ENCODE peak calls at places on chromosomes 12 and 14, in nine cellular contexts. A is tibial nerve, D is astrocyte of the spinal cord, B is right lobe of liver, S is neural progenitor cell, L is OCI-LY7, R is endothelial cell of umbilical vein, W is fibroblast of lung, V is astrocyte of the cerebellum. J is an unnamed sample.

GRCh38 chr12:27869567-27869966 is 89.5 kb upstream of the MANSC4 start:
- DNase-seq in W (no peak), S (no peak), B (no peak), R (no peak), A (no peak), D (no peak), L (no peak), V (no peak), J (no peak)

GRCh38 chr12:57541717-57542116 is 5.3 kb downstream of the DCTN2 start:
- DNase-seq in R (no peak), S (no peak), B (no peak), D (no peak), W (no peak), L (no peak), A (no peak), V (no peak), J (no peak)

GRCh38 chr14:51342226-51342625 is 102.2 kb downstream of the TMX1 start:
- DNase-seq in R (peak), W (peak), L (no peak), D (peak), S (no peak), A (no peak), V (no peak), B (no peak), J (no peak)

GRCh38 chr14:92458959-92459478 is 54.6 kb upstream of the RIN3 start:
- DNase-seq in L (no peak), D (no peak), V (no peak), A (no peak), W (no peak), R (no peak), B (no peak), S (no peak), J (no peak)

GRCh38 chr12:100153131-100153530 is 10.5 kb upstream of the BLTP3B start:
- DNase-seq in L (no peak), A (no peak), D (no peak), V (no peak), W (no peak), B (no peak), R (no peak), S (no peak), J (no peak)

GRCh38 chr14:21913759-21914158 is 240.1 kb upstream of the OR4E1 start:
- DNase-seq in V (peak), S (peak), A (no peak), L (peak), D (peak), B (peak), W (peak), R (peak), J (peak)

GRCh38 chr12:119512772-119513497 is 80.6 kb upstream of the TMEM233 start:
- DNase-seq in S (peak), D (no peak), A (no peak), W (no peak), V (no peak), L (peak), B (no peak), R (no peak), J (no peak)

GRCh38 chr12:68746572-68747180 is 700 bp downstream of the SLC35E3 start:
- DNase-seq in V (peak), A (peak), L (peak), B (peak), W (peak), S (peak), D (peak), R (peak), J (peak)

GRCh38 chr14:106883218-106883692 is 1356.9 kb downstream of the TMEM121 start:
- DNase-seq in R (no peak), D (no peak), S (no peak), B (no peak), W (no peak), A (no peak), L (peak), V (no peak), J (no peak)

GRCh38 chr12:92253301-92253700 is 107.7 kb upstream of the BTG1 start:
- DNase-seq in L (no peak), B (no peak), A (no peak), R (no peak), W (no peak), V (no peak), S (no peak), D (no peak), J (no peak)

GRCh38 chr12:86837246-86837645 is 581.1 kb upstream of the MGAT4C start:
- DNase-seq in B (no peak), W (no peak), R (no peak), A (no peak), D (no peak), L (no peak), S (peak), V (no peak), J (no peak)

GRCh38 chr12:67651380-67651695 is 2.8 kb downstream of the DYRK2 start:
- DNase-seq in L (peak), D (peak), S (peak), A (no peak), R (peak), B (no peak), W (peak), V (peak), J (no peak)

GRCh38 chr12:100797246-100797645 is 2.7 kb downstream of the ANO4 start:
- DNase-seq in W (no peak), R (no peak), D (no peak), V (no peak), S (peak), L (no peak), A (no peak), B (no peak), J (no peak)

GRCh38 chr12:124686001-124686884 is 118.8 kb upstream of the NCOR2 start:
- DNase-seq in B (no peak), V (no peak), R (no peak), L (no peak), W (peak), A (no peak), S (no peak), D (peak), J (no peak)

GRCh38 chr12:64679487-64679983 is 69.2 kb downstream of the RASSF3 start:
- DNase-seq in D (peak), W (peak), L (no peak), V (peak), R (peak), B (no peak), A (peak), S (no peak), J (peak)

GRCh38 chr12:76284816-76285750 is 63.1 kb downstream of the BBS10 start:
- DNase-seq in D (peak), S (no peak), V (no peak), W (peak), L (no peak), B (peak), A (no peak), R (no peak), J (no peak)

GRCh38 chr12:113506867-113507266 is 35.2 kb upstream of the LHX5 start:
- DNase-seq in A (no peak), R (no peak), V (no peak), S (no peak), D (no peak), B (no peak), W (no peak), L (no peak), J (no peak)

GRCh38 chr12:67496616-67497015 is 151.9 kb upstream of the DYRK2 start:
- DNase-seq in B (no peak), R (no peak), V (no peak), D (no peak), L (no peak), A (no peak), S (no peak), W (no peak), J (no peak)

GRCh38 chr14:42143114-42143513 is 536.4 kb downstream of the LRFN5 start:
- DNase-seq in V (no peak), S (no peak), W (no peak), A (no peak), B (no peak), D (no peak), L (no peak), R (no peak), J (no peak)

GRCh38 chr12:50862316-50862715 is 19.6 kb downstream of the TMPRSS12 start:
- DNase-seq in L (no peak), B (no peak), R (no peak), S (no peak), A (no peak), V (no peak), W (peak), D (peak), J (no peak)

GRCh38 chr14:26008290-26008689 is 589.5 kb downstream of the NOVA1 start:
- DNase-seq in S (peak), R (peak), B (no peak), V (no peak), W (peak), A (no peak), L (no peak), D (no peak), J (no peak)

GRCh38 chr14:24246765-24247212 is 4.4 kb upstream of the TINF2 start:
- DNase-seq in W (no peak), D (no peak), S (no peak), B (no peak), V (no peak), L (peak), R (no peak), A (no peak), J (no peak)

GRCh38 chr14:24238527-24239037 is 3.8 kb downstream of the TINF2 start:
- DNase-seq in V (no peak), S (no peak), W (no peak), B (no peak), R (no peak), D (no peak), A (no peak), L (no peak), J (no peak)

GRCh38 chr14:24241829-24242443 is 487 bp downstream of the TINF2 start:
- DNase-seq in B (peak), A (peak), R (no peak), S (peak), W (peak), D (peak), L (peak), V (peak), J (no peak)

GRCh38 chr14:24240110-24240918 is 2.1 kb downstream of the TINF2 start:
- DNase-seq in D (no peak), V (no peak), W (no peak), B (no peak), L (no peak), R (no peak), S (no peak), A (no peak), J (no peak)

GRCh38 chr14:24243336-24243836 is 963 bp upstream of the TINF2 start:
- DNase-seq in W (no peak), L (peak), B (no peak), D (no peak), S (no peak), R (no peak), A (no peak), V (no peak), J (no peak)
- H3K4me3 ChIP-seq in W (peak), L (peak), B (peak), D (peak), S (peak), R (peak), A (peak), V (peak), J (peak)

GRCh38 chr14:64891839-64892375 is 12.2 kb upstream of the SPTB start:
- DNase-seq in S (peak), V (peak), D (peak), W (peak), B (no peak), L (peak), R (peak), A (no peak), J (peak)
- TF ChIP-seq CTCF in S (peak), V (peak), D (peak), W (peak), B (peak), L (peak), R (peak), A (peak), J (peak)

GRCh38 chr12:80183939-80184338 is 84.6 kb downstream of the OTOGL start:
- DNase-seq in R (no peak), V (no peak), S (no peak), W (peak), L (no peak), A (no peak), B (no peak), D (no peak), J (no peak)

GRCh38 chr12:80189241-80189640 is 89.9 kb downstream of the OTOGL start:
- DNase-seq in L (no peak), W (peak), A (no peak), B (no peak), S (no peak), V (peak), D (peak), R (no peak), J (no peak)

GRCh38 chr12:80188566-80188965 is 89.2 kb downstream of the OTOGL start:
- DNase-seq in R (no peak), L (no peak), A (no peak), B (no peak), V (no peak), D (no peak), S (no peak), W (peak), J (no peak)

GRCh38 chr12:80187660-80188090 is 88.3 kb downstream of the OTOGL start:
- DNase-seq in S (no peak), V (peak), L (no peak), R (peak), B (no peak), D (peak), A (no peak), W (peak), J (no peak)

GRCh38 chr12:80186727-80187217 is 87.4 kb downstream of the OTOGL start:
- DNase-seq in B (no peak), R (peak), W (peak), S (peak), A (peak), D (peak), L (peak), V (peak), J (peak)
- H3K4me3 ChIP-seq in B (no peak), R (no peak), W (peak), S (no peak), A (no peak), D (no peak), L (no peak), V (no peak), J (no peak)

DNA sequence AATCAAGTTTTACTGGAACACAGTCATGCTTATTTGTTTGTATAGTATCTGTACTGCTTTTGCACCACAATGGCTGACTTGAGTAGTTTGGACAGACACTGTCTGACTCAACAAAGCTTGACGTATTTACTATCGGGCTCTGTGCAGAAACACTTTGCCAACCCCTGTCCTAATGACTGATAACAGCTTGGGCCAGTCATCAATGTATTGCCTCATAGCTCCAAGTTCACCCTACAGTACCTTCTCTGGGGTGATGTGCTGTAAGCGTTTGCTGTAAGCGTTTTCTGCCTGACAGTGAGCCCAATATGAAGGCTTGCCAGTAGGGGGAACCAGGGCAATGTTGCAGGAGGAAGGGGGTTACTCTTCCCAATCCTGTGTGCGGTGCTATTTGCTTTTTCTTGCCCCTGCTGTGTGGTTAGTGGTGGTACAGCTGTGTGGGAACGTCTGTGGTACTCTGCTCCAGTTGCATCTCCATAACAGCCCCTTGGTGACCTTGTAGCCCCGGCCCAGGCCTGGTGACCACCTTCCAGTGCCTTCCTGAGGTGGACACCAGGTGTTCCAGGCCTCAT is 5.4 kb upstream of the CCDC177 start:
- DNase-seq in B (no peak), L (peak), S (peak), D (peak), V (peak), R (peak), W (peak), A (no peak), J (peak)
- TF ChIP-seq CTCF in B (peak), L (peak), S (peak), D (peak), V (peak), R (peak), W (peak), A (peak), J (peak)

DNA sequence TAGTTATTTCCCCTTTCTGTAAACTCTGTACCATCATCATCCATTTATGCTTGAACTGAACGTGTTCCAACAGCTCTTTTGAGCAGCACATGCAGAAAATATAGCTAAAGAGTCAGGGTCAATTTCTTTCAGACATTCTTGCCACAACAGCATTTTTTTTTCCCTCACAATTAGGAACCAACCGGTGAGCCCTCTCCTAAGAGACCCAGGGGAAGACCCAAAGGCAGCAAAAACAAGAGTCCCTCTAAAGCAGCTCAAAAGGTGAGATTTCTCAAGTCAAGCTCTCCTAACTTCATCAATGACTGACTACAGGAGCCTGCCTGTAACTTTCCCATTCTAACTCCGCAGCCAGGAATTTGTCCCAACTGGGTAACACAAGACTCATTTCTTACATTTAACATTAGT is 3.5 kb downstream of the HMGA2 start:
- DNase-seq in S (peak), B (no peak), L (no peak), D (no peak), V (no peak), A (no peak), R (peak), W (peak), J (no peak)
- H3K4me3 ChIP-seq in S (peak), B (no peak), L (no peak), D (peak), V (peak), A (no peak), R (no peak), W (peak), J (peak)

DNA sequence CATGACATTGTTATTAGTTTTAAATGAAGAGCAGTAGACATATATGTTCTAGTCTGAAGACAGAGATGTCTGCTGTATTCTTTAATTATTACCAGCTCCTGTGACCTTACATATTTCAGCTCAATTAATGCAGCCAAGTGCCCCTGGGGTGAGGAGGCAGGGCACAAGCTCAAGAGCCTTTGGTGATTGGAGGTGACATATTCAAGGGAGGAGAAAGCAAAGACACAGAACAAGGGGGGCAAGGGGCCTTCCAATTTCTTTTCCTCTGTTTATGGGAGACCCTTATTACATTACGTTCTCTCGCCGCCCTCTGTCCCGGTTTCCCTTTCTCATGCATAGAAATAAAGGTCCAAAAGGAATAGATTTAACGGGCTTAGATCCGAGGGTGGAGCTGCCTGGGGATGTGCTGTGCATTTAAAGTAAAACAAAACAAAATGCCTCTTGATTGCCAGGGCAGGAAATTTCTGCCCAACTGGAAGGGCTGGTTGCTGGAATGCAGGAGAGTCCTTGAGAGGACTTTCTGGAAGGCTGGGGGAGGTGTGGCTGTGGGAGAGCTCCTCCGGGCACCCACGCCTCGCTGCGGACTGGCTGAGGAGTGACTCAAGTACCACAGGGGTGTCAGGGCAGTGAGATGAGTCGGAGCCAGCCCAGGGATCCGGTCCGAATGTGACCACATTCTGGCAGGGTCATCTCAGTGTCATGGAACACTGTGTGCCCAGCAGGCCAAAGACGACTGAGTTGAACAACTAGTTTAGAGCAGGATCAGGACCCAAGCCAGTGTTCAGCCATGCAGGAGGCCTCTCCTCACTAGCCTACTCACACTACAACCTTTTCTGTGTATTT is 32.1 kb upstream of the GSG1 start:
- DNase-seq in W (peak), R (peak), L (no peak), V (peak), D (peak), B (no peak), S (no peak), A (no peak), J (peak)
- TF ChIP-seq CTCF in W (peak), R (peak), L (no peak), V (peak), D (peak), B (no peak), S (no peak), A (no peak), J (peak)

GRCh38 chr12:120886194-120887018 is 17.8 kb downstream of the SPPL3 start:
- DNase-seq in A (no peak), L (peak), R (no peak), D (no peak), S (no peak), B (no peak), V (no peak), W (no peak), J (no peak)
- H3K4me3 ChIP-seq in A (no peak), L (peak), R (no peak), D (no peak), S (no peak), B (no peak), V (no peak), W (no peak), J (no peak)

GRCh38 chr14:89357655-89358297 is 59.3 kb downstream of the FOXN3 start:
- DNase-seq in V (no peak), B (no peak), A (no peak), D (no peak), W (peak), L (no peak), R (no peak), S (no peak), J (no peak)
- TF ChIP-seq CTCF in V (no peak), B (no peak), A (no peak), D (no peak), W (no peak), L (no peak), R (no peak), S (no peak), J (no peak)

GRCh38 chr12:26112703-26113147 is 12.1 kb downstream of the BHLHE41 start:
- DNase-seq in V (no peak), A (no peak), S (peak), D (no peak), R (no peak), W (no peak), L (no peak), B (no peak), J (no peak)
- H3K4me3 ChIP-seq in V (no peak), A (no peak), S (peak), D (no peak), R (no peak), W (no peak), L (no peak), B (no peak), J (no peak)

DNA sequence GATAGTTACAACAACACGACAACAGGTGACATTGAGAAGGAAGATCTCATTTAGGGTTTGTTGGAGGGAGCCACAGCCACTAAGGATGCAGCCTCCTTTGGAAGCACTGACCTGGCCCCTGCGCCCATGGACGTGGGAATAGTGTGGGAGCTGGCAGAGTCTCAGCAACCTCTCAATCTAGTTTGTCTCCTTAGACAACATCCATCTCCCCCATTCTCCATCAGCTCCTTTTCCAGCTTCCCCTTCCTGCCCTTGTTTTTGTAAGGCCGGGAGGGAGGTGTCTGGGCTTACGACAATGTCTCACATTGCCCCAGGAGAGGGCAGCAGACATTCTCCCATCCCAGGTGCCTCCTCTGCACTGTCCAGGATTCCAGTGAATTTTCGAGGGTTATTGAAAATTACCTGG is 170.2 kb upstream of the PZP start:
- DNase-seq in V (no peak), B (no peak), A (no peak), W (no peak), R (peak), L (peak), D (no peak), S (peak), J (no peak)
- TF ChIP-seq CTCF in V (peak), B (peak), A (no peak), W (peak), R (peak), L (peak), D (peak), S (peak), J (peak)